ENCODE peak calls at places on chromosomes 5 and 9, in four cellular contexts. F is HepG2, B is H1, S is GM12878. T is an unnamed sample.

GRCh38 chr9:123687246-123687721 is 242.6 kb downstream of the DENND1A start:
- DNase-seq in S (no peak), B (no peak), F (peak), T (no peak)

GRCh38 chr5:23234153-23234729 is 273.2 kb upstream of the PRDM9 start:
- DNase-seq in S (no peak), B (peak), F (no peak), T (no peak)

GRCh38 chr5:4212981-4213819 is 617.6 kb downstream of the IRX1 start:
- DNase-seq in S (no peak), B (peak), F (no peak), T (no peak)

GRCh38 chr5:108382784-108383358 is 973 bp upstream of the FBXL17 start:
- DNase-seq in F (no peak), S (no peak), B (no peak), T (peak)

GRCh38 chr5:32471784-32472183 is 27.2 kb upstream of the ZFR start:
- DNase-seq in B (no peak), F (no peak), S (no peak), T (no peak)

GRCh38 chr5:181168595-181169118 is 21.3 kb downstream of the OR2V2 start:
- DNase-seq in F (no peak), S (no peak), B (no peak), T (peak)

GRCh38 chr5:76104027-76104426 is 20.8 kb downstream of the SV2C start:
- DNase-seq in B (no peak), S (no peak), F (peak), T (peak)

GRCh38 chr5:148949871-148950863 is 112.7 kb downstream of the SH3TC2 start:
- DNase-seq in F (no peak), S (no peak), B (no peak), T (no peak)

GRCh38 chr5:15694694-15695093 is 194.7 kb downstream of the FBXL7 start:
- DNase-seq in S (no peak), F (no peak), B (no peak), T (no peak)

GRCh38 chr9:128898845-128899565 is 17.1 kb downstream of the LRRC8A start:
- DNase-seq in B (no peak), S (no peak), F (no peak), T (no peak)

GRCh38 chr5:96431376-96432244 is 1.4 kb downstream of the PCSK1 start:
- DNase-seq in S (no peak), B (no peak), F (no peak), T (no peak)

GRCh38 chr5:109885205-109885604 is 195.5 kb downstream of the MAN2A1 start:
- DNase-seq in S (no peak), F (no peak), B (no peak), T (no peak)

GRCh38 chr5:145341842-145342241 is 493.3 kb downstream of the PRELID2 start:
- DNase-seq in B (no peak), S (no peak), F (no peak), T (no peak)

GRCh38 chr5:72106922-72107873 is at the start of gene MAP1B:
- DNase-seq in S (no peak), F (peak), B (peak), T (peak)

GRCh38 chr9:130199605-130200004 is 27.4 kb downstream of the NCS1 start:
- DNase-seq in F (no peak), S (no peak), B (no peak), T (no peak)

GRCh38 chr9:104386425-104387069 is 117.5 kb upstream of the OR13F1 start:
- DNase-seq in F (peak), S (no peak), B (no peak), T (peak)

DNA sequence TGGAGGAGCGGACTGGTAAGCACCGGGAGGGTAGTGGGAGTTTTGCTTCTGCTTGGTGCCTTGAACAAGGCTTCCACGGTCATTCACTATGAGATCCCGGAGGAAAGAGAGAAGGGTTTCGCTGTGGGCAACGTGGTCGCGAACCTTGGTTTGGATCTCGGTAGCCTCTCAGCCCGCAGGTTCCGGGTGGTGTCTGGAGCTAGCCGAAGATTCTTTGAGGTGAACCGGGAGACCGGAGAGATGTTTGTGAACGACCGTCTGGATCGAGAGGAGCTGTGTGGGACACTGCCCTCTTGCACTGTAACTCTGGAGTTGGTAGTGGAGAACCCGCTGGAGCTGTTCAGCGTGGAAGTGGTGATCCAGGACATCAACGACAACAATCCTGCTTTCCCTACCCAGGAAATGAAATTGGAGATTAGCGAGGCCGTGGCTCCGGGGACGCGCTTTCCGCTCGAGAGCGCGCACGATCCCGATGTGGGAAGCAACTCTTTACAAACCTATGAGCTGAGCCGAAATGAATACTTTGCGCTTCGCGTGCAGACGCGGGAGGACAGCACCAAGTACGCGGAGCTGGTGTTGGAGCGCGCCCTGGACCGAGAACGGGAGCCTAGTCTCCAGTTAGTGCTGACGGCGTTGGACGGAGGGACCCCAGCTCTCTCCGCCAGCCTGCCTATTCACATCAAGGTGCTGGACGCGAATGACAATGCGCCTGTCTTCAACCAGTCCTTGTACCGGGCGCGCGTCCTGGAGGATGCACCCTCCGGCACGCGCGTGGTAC is 555 bp downstream of the PCDHGC3 start:
- DNase-seq in F (no peak), B (no peak), S (no peak), T (no peak)
- TF ChIP-seq BRCA1 in F (no peak), B (no peak), S (no peak), T (no peak)

GRCh38 chr5:68515514-68515913 is 300.0 kb downstream of the PIK3R1 start:
- DNase-seq in F (no peak), S (no peak), B (no peak), T (no peak)

GRCh38 chr5:68522863-68523262 is 307.3 kb downstream of the PIK3R1 start:
- DNase-seq in S (no peak), B (no peak), F (no peak), T (no peak)

GRCh38 chr5:68519135-68519534 is 303.6 kb downstream of the PIK3R1 start:
- DNase-seq in B (no peak), F (no peak), S (no peak), T (no peak)

GRCh38 chr5:68518286-68518685 is 302.7 kb downstream of the PIK3R1 start:
- DNase-seq in S (no peak), B (no peak), F (no peak), T (no peak)
- TF ChIP-seq BRCA1 in S (no peak), B (no peak), F (no peak), T (no peak)

GRCh38 chr5:135209495-135209837 is 175.4 kb upstream of the PITX1 start:
- DNase-seq in F (no peak), B (no peak), S (no peak), T (no peak)

GRCh38 chr5:135212361-135213033 is 178.5 kb upstream of the PITX1 start:
- DNase-seq in F (no peak), S (no peak), B (no peak), T (no peak)

GRCh38 chr5:135210286-135211055 is 176.4 kb upstream of the PITX1 start:
- DNase-seq in S (no peak), B (no peak), F (no peak), T (no peak)

GRCh38 chr5:135211791-135212190 is 177.8 kb upstream of the PITX1 start:
- DNase-seq in S (no peak), B (no peak), F (no peak), T (no peak)

GRCh38 chr5:135211083-135211790 is 177.2 kb upstream of the PITX1 start:
- DNase-seq in B (no peak), F (no peak), S (no peak), T (no peak)
- TF ChIP-seq BRCA1 in B (no peak), F (no peak), S (no peak), T (no peak)

DNA sequence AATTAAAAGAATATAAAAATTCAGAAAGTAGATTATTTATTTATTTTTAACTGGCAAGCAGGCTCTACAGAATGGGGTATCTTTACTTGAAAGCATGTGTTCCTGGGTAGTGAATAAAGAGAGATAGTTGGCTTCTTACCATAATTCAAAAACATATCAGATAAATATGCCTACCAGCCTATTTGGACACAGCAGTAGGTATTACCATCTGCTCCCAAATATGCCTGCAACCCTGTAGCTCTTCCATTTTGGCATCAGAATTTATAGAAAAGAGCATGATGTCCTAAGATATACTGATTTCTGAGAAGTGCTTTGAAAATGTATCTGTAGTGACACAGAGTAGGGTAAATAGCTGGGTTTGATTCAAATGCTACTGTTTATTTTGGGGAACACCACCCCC is 1300.5 kb upstream of the DMAC1 start:
- DNase-seq in B (no peak), S (no peak), F (no peak), T (no peak)
- TF ChIP-seq BRCA1 in B (no peak), S (no peak), F (no peak), T (no peak)

GRCh38 chr9:134547161-134548100 is 94.2 kb upstream of the COL5A1 start:
- DNase-seq in S (no peak), B (no peak), F (no peak), T (no peak)

GRCh38 chr9:134544388-134545212 is 97.0 kb upstream of the COL5A1 start:
- DNase-seq in B (peak), F (peak), S (no peak), T (no peak)

GRCh38 chr9:134546746-134547145 is 94.9 kb upstream of the COL5A1 start:
- DNase-seq in B (no peak), S (no peak), F (no peak), T (no peak)

GRCh38 chr9:134545213-134546211 is 96.1 kb upstream of the COL5A1 start:
- DNase-seq in S (no peak), B (no peak), F (no peak), T (no peak)

GRCh38 chr9:134546231-134546731 is 95.3 kb upstream of the COL5A1 start:
- DNase-seq in F (no peak), S (no peak), B (no peak), T (no peak)
- TF ChIP-seq BRCA1 in F (no peak), S (no peak), B (no peak), T (no peak)

DNA sequence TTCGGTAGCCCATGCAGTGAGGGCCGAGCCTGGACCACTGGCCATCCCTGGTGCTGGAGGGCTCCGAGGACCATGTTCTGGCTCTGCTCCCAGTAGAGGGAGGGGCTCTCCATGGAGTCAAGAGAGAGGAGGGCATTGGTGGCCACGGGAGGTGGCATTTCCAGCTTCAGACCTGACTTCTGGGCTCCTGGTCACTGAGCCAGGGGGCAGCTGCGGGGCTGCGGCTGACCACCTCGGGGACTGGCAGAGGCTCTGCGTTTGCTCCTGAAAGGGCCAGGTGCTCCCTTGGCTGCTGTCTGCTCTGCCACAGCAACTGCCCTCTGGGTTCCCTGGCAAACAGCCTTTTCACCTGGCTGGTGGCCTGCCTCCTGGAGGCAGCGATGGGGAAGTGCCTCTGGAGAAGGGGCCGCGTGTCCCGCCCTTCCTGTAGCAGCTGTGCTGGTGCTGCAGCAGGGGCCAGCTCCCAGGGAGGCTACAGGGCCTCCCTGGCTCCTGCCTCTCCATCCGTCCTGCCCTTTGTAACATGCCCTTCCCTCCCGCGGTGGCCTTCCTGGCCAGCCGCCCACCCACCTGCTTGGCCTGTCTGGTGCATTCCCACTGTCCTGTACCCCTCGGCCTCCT is 144.6 kb downstream of the CACNA1B start:
- DNase-seq in B (peak), F (no peak), S (no peak), T (peak)
- TF ChIP-seq BRCA1 in B (no peak), F (no peak), S (no peak), T (no peak)

GRCh38 chr5:91850031-91850430 is 466.9 kb upstream of the ARRDC3 start:
- DNase-seq in F (no peak), B (no peak), S (no peak), T (no peak)
- TF ChIP-seq BRCA1 in F (no peak), B (no peak), S (no peak), T (no peak)

DNA sequence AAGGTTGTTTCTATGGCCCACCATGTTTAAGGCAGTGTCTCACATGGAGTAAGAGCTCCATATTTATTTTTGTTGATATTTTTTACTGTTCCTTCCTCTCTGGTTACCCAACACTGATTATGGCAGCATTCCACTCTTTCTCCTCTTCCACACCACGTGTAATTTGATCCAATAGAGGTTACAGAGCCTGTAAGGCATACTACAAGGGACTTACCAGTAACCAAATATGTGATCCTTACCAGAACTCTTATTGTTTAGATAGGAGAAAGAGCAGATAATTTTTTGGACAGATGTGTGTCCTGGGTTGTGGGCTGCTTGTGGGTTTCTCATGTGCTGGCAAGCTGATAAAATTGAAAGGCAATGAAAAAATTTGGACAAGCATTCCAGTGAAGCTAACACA is 261.3 kb downstream of the TMEM167A start:
- DNase-seq in B (no peak), S (no peak), F (no peak), T (no peak)
- TF ChIP-seq BRCA1 in B (no peak), S (no peak), F (no peak), T (no peak)

DNA sequence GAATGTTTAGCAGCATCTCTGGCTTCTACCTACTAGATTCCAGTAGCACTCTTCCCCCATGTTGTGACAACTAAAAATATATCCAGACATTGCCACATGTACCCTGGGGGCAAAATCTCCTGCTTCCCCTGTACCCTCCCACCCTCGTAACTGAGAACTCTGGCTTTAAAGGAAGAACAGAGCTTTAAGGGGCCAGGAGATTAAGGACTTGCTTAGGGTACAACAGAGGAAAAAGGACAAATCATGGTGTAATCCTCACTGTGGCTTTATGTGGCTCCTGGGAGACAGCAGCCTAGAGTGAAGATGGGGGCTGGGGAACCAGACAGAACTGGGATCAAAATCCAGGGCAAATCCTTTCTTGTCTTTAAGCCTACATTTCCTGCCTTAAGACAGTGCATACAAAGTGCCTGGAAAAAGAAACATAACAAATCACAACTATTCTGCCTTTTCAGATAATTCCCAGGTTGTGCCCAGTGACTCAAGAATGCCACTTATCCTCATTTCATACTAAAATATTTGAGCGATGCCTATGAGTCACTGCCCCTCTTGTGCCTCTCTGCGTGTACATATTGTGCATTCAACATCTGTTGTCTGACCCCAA is 109.4 kb downstream of the DAPK1 start:
- DNase-seq in F (no peak), B (no peak), S (no peak), T (no peak)
- TF ChIP-seq BRCA1 in F (no peak), B (no peak), S (no peak), T (no peak)

GRCh38 chr5:93163010-93163663 is 417.9 kb downstream of the NR2F1-AS1 start:
- DNase-seq in F (no peak), B (no peak), S (no peak), T (no peak)

GRCh38 chr5:93164690-93165089 is 416.3 kb downstream of the NR2F1-AS1 start:
- DNase-seq in S (no peak), B (no peak), F (no peak), T (no peak)

GRCh38 chr5:93158841-93159240 is 422.2 kb downstream of the NR2F1-AS1 start:
- DNase-seq in F (no peak), B (no peak), S (no peak), T (no peak)

GRCh38 chr5:93165559-93165958 is 415.5 kb downstream of the NR2F1-AS1 start:
- DNase-seq in B (no peak), F (no peak), S (no peak), T (no peak)

GRCh38 chr5:93162201-93162654 is 418.8 kb downstream of the NR2F1-AS1 start:
- DNase-seq in F (no peak), B (no peak), S (no peak), T (no peak)
- TF ChIP-seq BRCA1 in F (no peak), B (no peak), S (no peak), T (no peak)

T was measured in K562.